ENCODE peak calls at places on chromosomes 1 and 21, in five cellular contexts. T, F, Z, W and S are unnamed samples.
A peak's percentile ranks its signal among the peaks of the same experiment; 100 is the strongest.

GRCh38 chr1:183877321-183877720 is 72.4 kb downstream of the RGL1 start:
- DNase-seq in T (peak; percentile 58), F (peak; percentile 68), Z (peak; percentile 85), W (no peak), S (no peak)

GRCh38 chr1:45004281-45004920 is 6.7 kb downstream of the HECTD3 start:
- DNase-seq in T (no peak), F (peak; percentile 36), Z (no peak), W (no peak), S (no peak)

GRCh38 chr1:204151562-204152309 is at the start of gene ETNK2:
- DNase-seq in T (peak; percentile 85), F (peak; percentile 83), Z (peak; percentile 61), W (peak; percentile 67), S (no peak)

GRCh38 chr1:3023994-3024393 is 2.7 kb downstream of the ACTRT2 start:
- DNase-seq in T (no peak), F (no peak), Z (no peak), W (no peak), S (no peak)

GRCh38 chr1:229947968-229948367 is 119.1 kb upstream of the GALNT2 start:
- DNase-seq in T (no peak), F (no peak), Z (no peak), W (no peak), S (no peak)

GRCh38 chr21:42153046-42153685 is 65.8 kb upstream of the ABCG1 start:
- DNase-seq in T (no peak), F (peak; percentile 56), Z (no peak), W (no peak), S (peak; percentile 60)

GRCh38 chr1:24186993-24187790 is at the start of gene IFNLR1:
- DNase-seq in T (peak; percentile 33), F (peak; percentile 91), Z (no peak), W (peak; percentile 83), S (peak; percentile 62)

GRCh38 chr21:42699196-42699595 is 45.8 kb downstream of the PDE9A start:
- DNase-seq in T (no peak), F (peak; percentile 49), Z (no peak), W (no peak), S (no peak)

GRCh38 chr1:81799939-81800740 is 594 bp upstream of the ADGRL2 start:
- DNase-seq in T (peak; percentile 64), F (peak; percentile 61), Z (peak; percentile 63), W (peak; percentile 86), S (no peak)
- H3K4me3 ChIP-seq in T (peak overlapping the region; percentile 68), F (peak overlapping the region; percentile 70), Z (peak overlapping the region; percentile 89), W (peak overlapping the region; percentile 94), S (peak overlapping the region; percentile 80)

DNA sequence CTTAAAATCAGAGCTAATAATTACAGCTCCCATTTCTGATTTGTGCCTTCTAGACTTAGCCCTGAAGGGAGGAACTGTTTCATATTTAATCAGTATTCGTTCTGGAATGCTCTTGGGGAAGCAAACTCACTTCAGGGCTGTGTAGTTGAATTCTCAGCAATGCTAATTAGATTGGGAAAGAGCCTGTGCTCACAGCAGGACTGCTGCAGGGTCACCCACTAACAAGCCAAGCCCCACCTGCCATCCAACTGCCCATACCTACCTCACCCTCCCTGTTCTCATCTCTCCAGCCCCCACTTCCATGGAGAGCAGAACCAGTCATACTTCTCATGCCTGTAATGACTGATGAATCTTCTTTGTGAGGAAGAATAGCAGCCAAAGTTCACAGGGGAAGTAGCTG is 464.2 kb downstream of the PTPRU start:
- DNase-seq in T (no peak), F (peak; percentile 64), Z (no peak), W (no peak), S (no peak)
- H3K27ac ChIP-seq in T (no peak overlapping the region), F (no peak overlapping the region), Z (no peak overlapping the region), W (no peak overlapping the region), S (no peak overlapping the region)

GRCh38 chr21:14271053-14271452 is 55.1 kb downstream of the RBM11 start:
- DNase-seq in T (no peak), F (no peak), Z (no peak), W (no peak), S (no peak)

GRCh38 chr21:14275806-14276205 is 59.8 kb downstream of the RBM11 start:
- DNase-seq in T (no peak), F (no peak), Z (no peak), W (no peak), S (no peak)

GRCh38 chr21:14270631-14271030 is 54.7 kb downstream of the RBM11 start:
- DNase-seq in T (no peak), F (no peak), Z (no peak), W (no peak), S (no peak)

GRCh38 chr21:14273736-14274538 is 58.0 kb downstream of the RBM11 start:
- DNase-seq in T (no peak), F (peak; percentile 88), Z (no peak), W (no peak), S (peak; percentile 78)
- H3K4me3 ChIP-seq in T (no peak overlapping the region), F (peak overlapping the region; percentile 35), Z (no peak overlapping the region), W (no peak overlapping the region), S (no peak overlapping the region)

DNA sequence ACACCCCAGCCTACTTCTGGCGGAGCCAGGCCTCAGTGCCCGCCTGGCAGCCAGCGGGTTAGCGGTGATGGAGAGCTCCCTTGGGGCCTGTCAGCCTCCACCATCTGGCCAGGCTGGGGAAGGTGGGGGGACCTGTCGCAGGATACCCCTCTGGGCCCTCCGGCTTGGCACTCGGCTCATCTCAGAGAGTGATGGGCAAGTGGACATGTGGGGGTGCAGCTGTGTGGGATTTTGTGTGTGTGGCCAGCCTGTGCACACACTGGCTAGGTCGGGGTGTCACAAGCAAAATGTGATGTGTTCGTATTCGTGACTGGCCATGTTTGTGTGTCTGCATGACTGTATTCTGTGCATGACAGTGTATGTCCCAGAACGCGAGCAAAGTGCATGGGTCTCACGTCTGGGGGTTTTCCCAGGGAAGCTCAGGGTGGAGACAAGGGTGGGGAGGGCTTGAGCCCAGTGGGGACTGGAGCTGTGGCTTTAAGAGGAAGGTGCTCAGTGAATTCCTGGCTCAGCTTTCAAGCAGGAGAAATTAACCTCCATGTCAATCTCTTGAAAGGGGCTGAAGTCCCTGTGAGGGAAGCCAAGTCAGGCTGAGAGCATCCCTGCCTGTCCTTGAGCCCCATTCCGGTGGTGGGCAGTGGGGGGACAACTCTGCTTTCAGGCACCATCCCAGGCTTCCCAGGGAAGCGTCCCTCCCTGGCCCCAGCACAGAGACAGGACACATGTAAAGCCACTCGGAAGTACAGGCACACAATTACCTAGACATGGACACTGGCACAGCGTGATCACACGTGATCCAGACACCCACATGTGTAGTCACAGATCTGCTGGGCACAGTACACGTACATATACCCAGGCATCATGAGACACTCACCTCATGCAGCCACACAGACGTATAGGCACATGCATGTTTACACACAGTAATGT is 21.1 kb upstream of the ADGRB2 start:
- DNase-seq in T (peak; percentile 11), F (peak; percentile 66), Z (no peak), W (no peak), S (no peak)
- H3K27ac ChIP-seq in T (no peak overlapping the region), F (no peak overlapping the region), Z (no peak overlapping the region), W (no peak overlapping the region), S (no peak overlapping the region)

DNA sequence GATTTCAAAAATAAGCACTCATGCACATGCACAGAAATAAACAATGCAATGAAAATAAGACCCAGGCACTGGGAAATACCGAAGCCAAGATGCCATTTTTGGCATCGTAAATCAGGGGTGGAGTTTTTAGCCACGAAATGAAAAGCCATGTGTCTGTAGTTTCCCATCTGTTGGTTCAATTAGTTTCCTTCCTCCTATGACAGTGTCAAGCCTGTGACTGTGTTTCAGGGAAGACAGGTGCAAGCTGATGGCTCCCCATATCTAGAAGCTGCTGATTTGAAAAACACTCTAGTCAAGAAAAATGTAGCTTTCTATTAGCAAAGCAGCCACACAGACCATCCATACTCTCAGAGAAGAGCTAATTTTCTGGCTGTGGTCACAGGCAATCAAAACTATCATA is 480.4 kb upstream of the CAMK1G start:
- DNase-seq in T (no peak), F (no peak), Z (no peak), W (no peak), S (no peak)
- H3K4me3 ChIP-seq in T (no peak overlapping the region), F (no peak overlapping the region), Z (no peak overlapping the region), W (no peak overlapping the region), S (no peak overlapping the region)

GRCh38 chr1:234536756-234537155 is 57.8 kb upstream of the TARBP1 start:
- DNase-seq in T (no peak), F (no peak), Z (no peak), W (no peak), S (no peak)
- H3K27ac ChIP-seq in T (peak overlapping the region; percentile 100), F (peak overlapping the region; percentile 95), Z (no peak overlapping the region), W (peak overlapping the region; percentile 97), S (peak overlapping the region; percentile 97)